ENCODE peak calls at places on chromosomes 4 and X, in six cellular contexts. X is posterior cingulate gyrus, U is MCF 10A, J is ELF-1, F is heart left ventricle, Z is germinal center. W is an unnamed sample.

GRCh38 chr4:72951628-72952027 is 117.9 kb downstream of the COX18 start:
- DNase-seq in X (no peak), U (peak; percentile 45), J (no peak), F (no peak), Z (no peak), W (no peak)

GRCh38 chrX:56600141-56600540 is 36.7 kb downstream of the UBQLN2 start:
- DNase-seq in X (no peak), U (no peak), J (no peak), F (no peak), Z (no peak), W (no peak)

GRCh38 chr4:143207555-143207954 is 22.8 kb downstream of the USP38 start:
- DNase-seq in X (no peak), U (peak; percentile 40), J (no peak), F (no peak), Z (no peak), W (no peak)

GRCh38 chrX:121496966-121497365 is 449.6 kb downstream of the GLUD2 start:
- DNase-seq in X (no peak), U (no peak), J (no peak), F (no peak), Z (no peak), W (no peak)

GRCh38 chrX:113741744-113742143 is 842.1 kb upstream of the HTR2C start:
- DNase-seq in X (no peak), U (peak; percentile 63), J (peak; percentile 49), F (no peak), Z (no peak), W (no peak)

GRCh38 chr4:151540728-151541437 is 131.9 kb downstream of the FHIP1A start:
- DNase-seq in X (no peak), U (peak; percentile 98), J (no peak), F (no peak), Z (no peak), W (no peak)

GRCh38 chr4:13455411-13455810 is 28.7 kb downstream of the RAB28 start:
- DNase-seq in X (no peak), U (no peak), J (peak; percentile 2), F (no peak), Z (no peak), W (no peak)

GRCh38 chrX:39582091-39582490 is 515.7 kb downstream of the BCOR start:
- DNase-seq in X (no peak), U (peak; percentile 6), J (no peak), F (no peak), Z (no peak), W (no peak)

GRCh38 chr4:152735302-152735917 is 44.1 kb downstream of the TIGD4 start:
- DNase-seq in X (no peak), U (peak; percentile 41), J (no peak), F (no peak), Z (peak; percentile 40), W (no peak)

GRCh38 chrX:140563893-140564292 is 59.0 kb upstream of the SOX3 start:
- DNase-seq in X (no peak), U (no peak), J (no peak), F (no peak), Z (no peak), W (no peak)

W was measured in C1 segment of cervical spinal cord.